ENCODE peak calls at places on chromosomes 16 and 17, in seven cellular contexts. M is HFFc6; X is A549; G is cardiac fibroblast; B is testis; E is CD4-positive, alpha-beta T cell; S is lung. T is an unnamed sample.
A peak's percentile ranks its signal among the peaks of the same experiment; 100 is the strongest.

GRCh38 chr17:43389022-43389947 is 9.5 kb upstream of the ARL4D start:
- DNase-seq in S (peak; percentile 78), M (peak; percentile 76), X (peak; percentile 79), B (peak; percentile 88), G (peak; percentile 86), E (peak; percentile 85), T (peak; percentile 83)

GRCh38 chr17:60229189-60229802 is 79.5 kb downstream of the CA4 start:
- DNase-seq in S (no peak), G (no peak), B (no peak), X (no peak), E (no peak), M (peak; percentile 15), T (peak; percentile 14)

GRCh38 chr17:15502315-15503112 is 35.1 kb upstream of the CDRT4 start:
- DNase-seq in B (peak; percentile 95), X (peak; percentile 76), M (peak; percentile 90), S (peak; percentile 86), E (peak; percentile 49), G (peak; percentile 96), T (peak; percentile 98)

GRCh38 chr16:24463196-24463945 is 76.0 kb upstream of the RBBP6 start:
- DNase-seq in E (no peak), G (no peak), S (no peak), M (no peak), X (no peak), B (no peak), T (no peak)

GRCh38 chr16:48959204-48959603 is 322.4 kb downstream of the CBLN1 start:
- DNase-seq in G (no peak), B (no peak), X (no peak), E (no peak), M (no peak), S (no peak), T (no peak)

GRCh38 chr17:58344047-58344790 is 7.8 kb downstream of the SUPT4H1 start:
- DNase-seq in G (no peak), E (peak; percentile 85), S (no peak), X (no peak), B (no peak), M (no peak), T (no peak)

GRCh38 chr16:86387461-86388440 is 122.6 kb upstream of the FOXF1 start:
- DNase-seq in E (no peak), S (no peak), X (peak; percentile 20), B (no peak), M (peak; percentile 96), G (peak; percentile 96), T (peak; percentile 97)

GRCh38 chr17:19397556-19398041 is 10.6 kb upstream of the MFAP4 start:
- DNase-seq in G (no peak), M (no peak), X (no peak), B (no peak), S (no peak), E (no peak), T (no peak)

GRCh38 chr17:40499551-40500189 is 1.8 kb downstream of the TNS4 start:
- DNase-seq in X (peak; percentile 85), B (peak; percentile 90), E (no peak), G (peak; percentile 90), S (peak; percentile 84), M (peak; percentile 39), T (peak; percentile 59)

GRCh38 chr16:88087517-88087877 is 136.3 kb downstream of the BANP start:
- DNase-seq in S (no peak), B (no peak), G (no peak), X (no peak), M (no peak), E (peak; percentile 3), T (no peak)

GRCh38 chr17:81131486-81132196 is 33.7 kb upstream of the PVALEF start:
- DNase-seq in G (no peak), X (no peak), M (no peak), E (no peak), B (no peak), S (peak; percentile 83), T (no peak)

GRCh38 chr16:88013091-88013609 is 61.9 kb downstream of the BANP start:
- DNase-seq in B (no peak), E (no peak), S (no peak), M (no peak), G (no peak), X (no peak), T (no peak)

GRCh38 chr16:85310868-85311585 is 198.8 kb upstream of the CIBAR2 start:
- DNase-seq in S (no peak), G (no peak), B (no peak), M (no peak), X (no peak), E (peak; percentile 29), T (no peak)

GRCh38 chr17:64058547-64059115 is 38.2 kb upstream of the ICAM2 start:
- DNase-seq in G (peak; percentile 48), B (no peak), X (no peak), M (no peak), S (no peak), E (no peak), T (no peak)

GRCh38 chr17:81277421-81277820 is 17.7 kb downstream of the SLC38A10 start:
- DNase-seq in X (no peak), S (peak; percentile 48), B (peak; percentile 52), G (peak; percentile 26), E (no peak), M (no peak), T (peak; percentile 69)

GRCh38 chr17:44759916-44760243 is 1.1 kb downstream of the ADAM11 start:
- DNase-seq in S (no peak), E (no peak), B (no peak), X (no peak), G (no peak), M (no peak), T (no peak)

GRCh38 chr16:27520982-27521673 is 28.6 kb downstream of the GTF3C1 start:
- DNase-seq in S (no peak), G (peak; percentile 90), E (no peak), M (no peak), X (no peak), B (no peak), T (peak; percentile 55)

GRCh38 chr17:39152134-39152884 is 872 bp upstream of the PLXDC1 start:
- DNase-seq in E (peak; percentile 42), G (no peak), X (peak; percentile 54), S (no peak), M (no peak), B (no peak), T (no peak)

GRCh38 chr17:33266116-33266515 is 27.0 kb downstream of the ASIC2 start:
- DNase-seq in X (no peak), E (no peak), B (no peak), S (no peak), M (no peak), G (no peak), T (peak; percentile 12)

GRCh38 chr17:27206447-27206846 is 87.5 kb upstream of the WSB1 start:
- DNase-seq in E (no peak), X (no peak), B (no peak), G (peak; percentile 4), M (no peak), S (no peak), T (no peak)

GRCh38 chr17:10234033-10234432 is 35.6 kb upstream of the GAS7 start:
- DNase-seq in G (no peak), X (no peak), B (no peak), M (no peak), S (no peak), E (no peak), T (no peak)

GRCh38 chr16:71423016-71423415 is 18.8 kb downstream of the TLE7 start:
- DNase-seq in S (no peak), M (no peak), B (no peak), G (no peak), E (no peak), X (no peak), T (no peak)

GRCh38 chr17:15436399-15437369 is 30.7 kb downstream of the CDRT4 start:
- DNase-seq in S (peak; percentile 67), M (no peak), E (peak; percentile 9), B (peak; percentile 42), G (peak; percentile 82), X (peak; percentile 41), T (peak; percentile 68)

GRCh38 chr16:19716183-19716582 is 1.8 kb downstream of the KNOP1 start:
- DNase-seq in B (no peak), G (no peak), E (no peak), X (no peak), M (no peak), S (no peak), T (no peak)

GRCh38 chr17:63838586-63839184 is 3.8 kb downstream of the SMARCD2 start:
- DNase-seq in B (peak; percentile 92), X (no peak), G (peak; percentile 96), M (peak; percentile 33), E (no peak), S (peak; percentile 90), T (peak; percentile 91)

DNA sequence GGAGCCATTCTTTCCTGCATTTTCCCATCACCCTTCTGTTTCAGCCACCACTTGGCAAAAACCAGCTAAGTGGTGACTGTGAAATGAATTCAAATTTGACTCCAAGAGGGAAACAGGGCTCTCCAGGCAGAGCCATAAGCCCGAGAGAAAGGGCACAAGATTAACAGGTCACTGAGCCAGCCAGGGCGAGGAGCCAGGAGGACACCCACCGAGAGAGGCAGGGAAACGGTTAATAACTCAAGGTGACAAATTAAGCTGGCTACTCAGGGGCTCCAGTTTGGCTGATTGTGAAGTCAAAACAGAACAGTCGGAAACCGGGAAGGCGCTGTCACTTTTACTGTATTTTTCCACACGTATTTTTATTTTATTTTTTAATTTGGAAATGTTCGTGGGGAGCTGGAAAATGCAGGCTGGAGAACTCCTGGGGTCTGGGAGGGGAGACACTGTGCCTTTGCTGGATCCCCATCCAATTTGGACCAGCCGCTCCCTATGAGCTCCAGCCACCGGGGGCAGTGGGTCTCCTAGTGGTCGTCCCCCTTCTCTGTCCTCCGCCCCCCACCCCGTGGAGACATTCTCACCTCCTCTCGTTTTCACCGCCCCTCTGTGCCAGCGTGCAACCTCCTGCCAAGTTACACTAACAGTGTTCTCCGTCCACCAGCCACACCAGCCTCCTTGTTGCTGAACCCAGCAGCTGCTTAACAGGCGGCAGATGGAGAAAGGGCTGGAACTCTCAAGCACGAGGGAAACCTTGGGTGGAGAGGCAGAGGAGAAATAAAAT is 67.6 kb upstream of the SOX9 start:
- DNase-seq in X (no peak), S (no peak), E (no peak), B (no peak), G (no peak), M (no peak), T (no peak)
- TF ChIP-seq CTCF in X (no peak), S (no peak), E (no peak), B (no peak), G (no peak), M (no peak), T (no peak)

DNA sequence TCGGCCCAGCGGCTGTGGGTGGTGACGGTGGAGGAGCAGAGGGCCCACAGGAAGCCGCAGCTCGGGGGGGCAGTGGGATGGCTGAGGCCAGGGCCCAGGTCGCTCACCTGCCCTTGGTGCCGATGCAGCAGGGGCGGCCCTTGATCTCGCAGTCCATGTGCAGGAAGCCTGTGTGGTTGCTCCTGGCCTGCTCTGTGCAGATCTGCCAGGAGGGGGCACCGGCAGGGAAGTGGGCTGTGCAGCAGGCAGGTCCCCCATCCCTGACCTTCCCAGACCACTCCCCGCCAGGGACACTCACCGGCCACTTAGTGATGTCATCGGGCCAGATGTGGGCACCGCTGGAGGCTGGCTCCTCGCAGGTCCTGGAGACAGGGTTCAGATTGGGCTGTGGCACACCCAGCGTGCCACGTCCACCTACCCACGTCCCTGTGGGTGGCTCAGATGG is 6.2 kb downstream of the AANAT start:
- DNase-seq in S (no peak), B (no peak), M (no peak), E (no peak), G (no peak), X (no peak), T (no peak)
- TF ChIP-seq CTCF in S (no peak), B (no peak), M (peak; percentile 65), E (no peak), G (peak; percentile 36), X (peak; percentile 28), T (peak; percentile 23)

GRCh38 chr17:11779906-11780305 is 181.6 kb downstream of the DNAH9 start:
- DNase-seq in E (no peak), G (no peak), B (no peak), S (no peak), M (no peak), X (no peak), T (no peak)
- TF ChIP-seq CTCF in E (no peak), G (no peak), B (no peak), S (no peak), M (no peak), X (no peak), T (no peak)

GRCh38 chr17:74045608-74046007 is 157.9 kb upstream of the RPL38 start:
- DNase-seq in E (no peak), M (no peak), B (no peak), X (no peak), G (no peak), S (no peak), T (no peak)
- TF ChIP-seq CTCF in E (no peak), M (no peak), B (no peak), X (no peak), G (no peak), S (no peak), T (no peak)

T was measured in fibroblast of the aortic adventitia.